ENCODE peak calls at places on chromosomes 4 and X, in four cellular contexts. A, M, P and Y are unnamed samples.

GRCh38 chr4:142846105-142846728 is at the start of gene INPP4B:
- DNase-seq in A (peak; percentile 33), M (peak; percentile 62), P (no peak), Y (peak; percentile 11)

GRCh38 chr4:24042094-24042493 is 152.2 kb upstream of the PPARGC1A start:
- DNase-seq in A (no peak), M (no peak), P (no peak), Y (no peak)

GRCh38 chr4:64713256-64713840 is 304.1 kb upstream of the TECRL start:
- DNase-seq in A (peak; percentile 42), M (no peak), P (peak; percentile 38), Y (peak; percentile 59)

GRCh38 chr4:182192511-182193181 is 50.6 kb upstream of the TENM3 start:
- DNase-seq in A (no peak), M (no peak), P (no peak), Y (no peak)

GRCh38 chrX:70088281-70088680 is 26.0 kb downstream of the OTUD6A start:
- DNase-seq in A (no peak), M (no peak), P (no peak), Y (no peak)

GRCh38 chr4:3683744-3684421 is 82.3 kb upstream of the ADRA2C start:
- DNase-seq in A (no peak), M (no peak), P (no peak), Y (no peak)

GRCh38 chr4:40550900-40551546 is 78.6 kb downstream of the RBM47 start:
- DNase-seq in A (peak; percentile 84), M (no peak), P (peak; percentile 54), Y (peak; percentile 60)

GRCh38 chr4:158827475-158828085 is 58.8 kb downstream of the FNIP2 start:
- DNase-seq in A (no peak), M (no peak), P (no peak), Y (no peak)

GRCh38 chr4:4858527-4858926 is 938 bp upstream of the MSX1 start:
- DNase-seq in A (no peak), M (no peak), P (no peak), Y (no peak)

GRCh38 chrX:39301041-39301440 is 499.8 kb downstream of the MID1IP1 start:
- DNase-seq in A (no peak), M (no peak), P (no peak), Y (no peak)

GRCh38 chr4:104129243-104129642 is 365.5 kb downstream of the CXXC4 start:
- DNase-seq in A (no peak), M (no peak), P (no peak), Y (no peak)

GRCh38 chr4:173247316-173247715 is 78.7 kb downstream of the GALNT7 start:
- DNase-seq in A (no peak), M (no peak), P (no peak), Y (no peak)

GRCh38 chr4:141131738-141132688 is 1.3 kb downstream of the RNF150 start:
- DNase-seq in A (no peak), M (no peak), P (no peak), Y (no peak)

GRCh38 chr4:185640809-185641675 is 105.7 kb upstream of the PDLIM3 start:
- DNase-seq in A (peak; percentile 69), M (no peak), P (peak; percentile 76), Y (peak; percentile 56)

GRCh38 chrX:68867458-68868166 is 38.8 kb downstream of the EFNB1 start:
- DNase-seq in A (no peak), M (no peak), P (no peak), Y (no peak)

GRCh38 chr4:86014599-86014998 is 345.3 kb downstream of the MAPK10 start:
- DNase-seq in A (peak; percentile 73), M (no peak), P (no peak), Y (no peak)

GRCh38 chr4:78762529-78762928 is 13.6 kb upstream of the BMP2K start:
- DNase-seq in A (no peak), M (no peak), P (no peak), Y (no peak)

GRCh38 chrX:31213941-31214340 is 142.1 kb upstream of the FTHL17 start:
- DNase-seq in A (peak; percentile 36), M (no peak), P (no peak), Y (peak; percentile 4)

GRCh38 chr4:125060376-125060775 is 254.4 kb upstream of the FAT4 start:
- DNase-seq in A (no peak), M (no peak), P (no peak), Y (no peak)

GRCh38 chr4:45147866-45148265 is 421.5 kb upstream of the GNPDA2 start:
- DNase-seq in A (no peak), M (no peak), P (no peak), Y (no peak)

GRCh38 chrX:71578253-71579135 is at the start of gene GCNA:
- DNase-seq in A (no peak), M (no peak), P (no peak), Y (no peak)

GRCh38 chrX:30643313-30643821 is 9.9 kb upstream of the GK start:
- DNase-seq in A (no peak), M (no peak), P (peak; percentile 87), Y (no peak)

GRCh38 chr4:37279121-37279520 is 34.6 kb downstream of the NWD2 start:
- DNase-seq in A (no peak), M (no peak), P (no peak), Y (no peak)

GRCh38 chr4:23999714-24000113 is 109.9 kb upstream of the PPARGC1A start:
- DNase-seq in A (no peak), M (no peak), P (no peak), Y (no peak)

GRCh38 chrX:40297949-40298539 is 200.3 kb upstream of the BCOR start:
- DNase-seq in A (no peak), M (no peak), P (no peak), Y (no peak)

GRCh38 chr4:186832906-186833305 is 109.2 kb upstream of the FAT1 start:
- DNase-seq in A (no peak), M (no peak), P (no peak), Y (no peak)

GRCh38 chr4:102817021-102817605 is 10.2 kb downstream of the UBE2D3 start:
- DNase-seq in A (no peak), M (no peak), P (no peak), Y (no peak)
- H3K4me3 ChIP-seq in A (no peak overlapping the region), M (no peak overlapping the region), P (no peak overlapping the region), Y (no peak overlapping the region)

GRCh38 chrX:57817302-57817701 is 93.0 kb downstream of the ZXDA start:
- DNase-seq in A (no peak), M (no peak), P (no peak), Y (no peak)

GRCh38 chrX:57822398-57822797 is 87.9 kb downstream of the ZXDA start:
- DNase-seq in A (no peak), M (no peak), P (no peak), Y (no peak)

DNA sequence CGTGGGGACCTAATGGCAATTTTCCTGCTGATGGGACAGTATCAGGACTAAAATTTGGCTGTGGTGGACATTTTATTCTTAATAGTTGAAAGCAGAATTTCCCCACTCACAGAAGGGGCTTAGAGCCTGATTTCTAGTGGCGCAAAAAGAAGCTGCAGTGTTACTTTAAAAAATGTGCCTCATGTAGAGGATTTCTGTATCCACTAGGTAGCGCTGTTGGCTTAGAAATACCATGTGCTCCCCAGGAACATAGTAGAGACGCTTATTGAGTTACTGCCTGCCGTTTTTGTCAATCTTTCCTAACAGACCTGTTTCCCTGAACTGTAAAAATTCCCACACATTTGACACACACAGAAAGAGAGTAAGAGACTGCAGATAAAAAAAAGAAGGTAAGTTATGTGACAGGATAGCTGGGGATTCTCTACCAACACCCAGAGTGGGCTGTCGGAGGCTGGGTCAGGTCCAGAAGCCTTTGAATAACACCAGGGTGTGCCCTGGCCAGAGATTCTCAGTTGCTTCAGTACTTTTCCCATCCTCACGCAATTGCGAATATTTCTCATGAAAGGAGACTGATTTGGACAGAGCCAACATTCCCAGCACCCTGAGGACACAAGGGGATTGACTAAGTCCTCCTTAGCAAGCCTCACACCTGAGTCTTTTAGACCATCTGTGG is 88.4 kb downstream of the ZXDA start:
- DNase-seq in A (peak; percentile 55), M (peak; percentile 37), P (peak; percentile 43), Y (peak; percentile 54)
- H3K4me3 ChIP-seq in A (no peak overlapping the region), M (no peak overlapping the region), P (no peak overlapping the region), Y (no peak overlapping the region)

GRCh38 chr4:25658357-25658771 is 2.7 kb downstream of the SLC34A2 start:
- DNase-seq in A (no peak), M (no peak), P (no peak), Y (no peak)

GRCh38 chr4:25654971-25655963 is at the start of gene SLC34A2:
- DNase-seq in A (no peak), M (no peak), P (peak; percentile 7), Y (peak; percentile 27)

GRCh38 chr4:25654031-25654970 is 1.4 kb upstream of the SLC34A2 start:
- DNase-seq in A (no peak), M (no peak), P (no peak), Y (no peak)

GRCh38 chr4:25658777-25659176 is 3.1 kb downstream of the SLC34A2 start:
- DNase-seq in A (no peak), M (no peak), P (no peak), Y (no peak)

DNA sequence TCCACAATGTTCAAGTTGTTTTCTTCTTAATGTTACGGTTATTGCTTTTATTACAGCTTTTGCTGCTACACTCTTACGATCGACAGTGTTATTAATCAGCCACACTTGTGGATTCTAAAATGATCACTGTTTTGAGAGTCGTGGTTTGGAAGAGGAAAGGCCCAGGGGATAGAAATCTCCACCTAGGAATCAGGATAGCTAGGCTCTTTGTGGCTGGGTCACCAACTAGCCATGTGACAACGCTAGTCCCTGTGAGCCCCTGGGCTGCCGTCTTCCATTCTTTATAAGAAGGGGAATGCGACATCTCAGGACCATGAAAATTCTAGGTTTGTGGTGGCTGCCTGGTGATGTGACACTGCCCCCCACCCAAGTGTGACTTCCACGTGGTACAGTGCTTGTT is 380 bp downstream of the SLC34A2 start:
- DNase-seq in A (no peak), M (no peak), P (no peak), Y (no peak)
- H3K4me3 ChIP-seq in A (no peak overlapping the region), M (no peak overlapping the region), P (peak overlapping the region; percentile 33), Y (no peak overlapping the region)

GRCh38 chrX:17968367-17968766 is 107.3 kb upstream of the RAI2 start:
- DNase-seq in A (no peak), M (no peak), P (no peak), Y (no peak)
- H3K4me3 ChIP-seq in A (no peak overlapping the region), M (no peak overlapping the region), P (no peak overlapping the region), Y (no peak overlapping the region)